ENCODE peak calls at places on chromosome 10, in seven cellular contexts. G is cerebellar nuclear complex; N is stimulated activated CD4-positive, alpha-beta T cell treated with anti-CD3 and anti-CD28 coated beads, TNF-alpha, amount 100 ng/mL, for 1 hour; P is mesothelial cell of epicardium; T is Kasumi-1; H is occipital lobe; D is NCI-H1105 treated with DMSO at 0.1 percent for 48 hours. Q is an unnamed sample.

GRCh38 chr10:128063736-128064614 is 62.2 kb downstream of the MKI67 start:
- DNase-seq in G (no peak), H (no peak), D (no peak), P (no peak), N (peak; percentile 22), T (peak; percentile 76), Q (peak; percentile 92)

GRCh38 chr10:91779011-91779605 is 19.1 kb upstream of the TNKS2 start:
- DNase-seq in H (no peak), P (no peak), D (no peak), G (no peak), N (no peak), T (no peak), Q (no peak)

GRCh38 chr10:35765039-35765662 is 123.1 kb upstream of the FZD8 start:
- DNase-seq in N (no peak), T (no peak), G (no peak), H (no peak), D (no peak), P (no peak), Q (no peak)

GRCh38 chr10:7409045-7409731 is 1.6 kb downstream of the SFMBT2 start:
- DNase-seq in T (peak; percentile 78), D (no peak), P (no peak), N (peak; percentile 29), G (no peak), H (peak; percentile 47), Q (peak; percentile 36)

GRCh38 chr10:93452143-93452542 is 30.0 kb downstream of the MYOF start:
- DNase-seq in T (no peak), G (no peak), D (no peak), N (no peak), H (no peak), P (no peak), Q (no peak)

GRCh38 chr10:67171970-67172369 is 246.1 kb downstream of the LRRTM3 start:
- DNase-seq in N (no peak), P (no peak), H (no peak), D (no peak), T (no peak), G (no peak), Q (no peak)

GRCh38 chr10:13724484-13724883 is 137.7 kb downstream of the PRPF18 start:
- DNase-seq in P (no peak), T (no peak), G (no peak), D (no peak), H (no peak), N (no peak), Q (no peak)

GRCh38 chr10:119296703-119297102 is 89.3 kb downstream of the GRK5 start:
- DNase-seq in D (no peak), G (no peak), H (no peak), P (no peak), N (no peak), T (no peak), Q (no peak)

GRCh38 chr10:123287594-123288247 is 133.5 kb downstream of the BUB3 start:
- DNase-seq in H (no peak), N (no peak), D (no peak), G (no peak), T (no peak), P (no peak), Q (peak; percentile 83)

GRCh38 chr10:13658864-13659685 is 72.3 kb downstream of the PRPF18 start:
- DNase-seq in P (no peak), D (no peak), H (peak; percentile 26), N (no peak), G (no peak), T (no peak), Q (no peak)

GRCh38 chr10:116071453-116072148 is 201.4 kb downstream of the GFRA1 start:
- DNase-seq in H (no peak), D (no peak), N (no peak), G (no peak), P (no peak), T (no peak), Q (no peak)

GRCh38 chr10:61757525-61758397 is 95.0 kb downstream of the CABCOCO1 start:
- DNase-seq in P (no peak), H (no peak), D (no peak), G (no peak), N (no peak), T (no peak), Q (peak; percentile 70)

GRCh38 chr10:60733189-60733815 is 45.0 kb upstream of the CDK1 start:
- DNase-seq in P (peak; percentile 57), T (no peak), N (peak; percentile 24), G (no peak), H (no peak), D (peak; percentile 50), Q (peak; percentile 27)

GRCh38 chr10:116403740-116404250 is 23.9 kb upstream of the PNLIPRP3 start:
- DNase-seq in H (no peak), N (no peak), P (no peak), D (no peak), G (no peak), T (no peak), Q (peak; percentile 21)

GRCh38 chr10:103007017-103007416 is 88.9 kb downstream of the CNNM2 start:
- DNase-seq in H (no peak), D (no peak), G (no peak), P (no peak), T (no peak), N (no peak), Q (no peak)

GRCh38 chr10:25113231-25114035 is 61.4 kb upstream of the GPR158 start:
- DNase-seq in P (peak; percentile 60), D (peak; percentile 71), H (peak; percentile 65), G (peak; percentile 83), T (peak; percentile 68), N (no peak), Q (peak; percentile 45)

GRCh38 chr10:70974351-70974901 is 86.1 kb upstream of the PCBD1 start:
- DNase-seq in P (no peak), G (no peak), T (no peak), N (no peak), D (no peak), H (no peak), Q (peak; percentile 30)

GRCh38 chr10:72257051-72257892 is 16.5 kb upstream of the DDIT4 start:
- DNase-seq in D (no peak), N (no peak), T (peak; percentile 90), H (no peak), G (no peak), P (no peak), Q (no peak)

GRCh38 chr10:1050145-1050544 is 1.2 kb upstream of the IDI1 start:
- DNase-seq in D (no peak), N (no peak), H (no peak), P (no peak), G (no peak), T (peak; percentile 50), Q (no peak)

GRCh38 chr10:86288695-86289576 is 77.7 kb downstream of the GRID1 start:
- DNase-seq in H (no peak), N (no peak), G (no peak), D (no peak), P (no peak), T (no peak), Q (no peak)

Q was measured in foreskin keratinocyte.